ENCODE peak calls at places on chromosomes 3 and 15, in nine cellular contexts. H, F, L, Y, I, P, Q, B and G are unnamed samples.

GRCh38 chr15:75228787-75229186 is 27.1 kb downstream of the C15orf39 start:
- DNase-seq in H (no peak), F (no peak), L (no peak), Y (no peak), I (no peak), P (no peak), Q (no peak), B (no peak), G (no peak)

GRCh38 chr3:113575191-113575590 is 42.8 kb downstream of the SIDT1 start:
- DNase-seq in H (no peak), F (no peak), L (no peak), Y (no peak), I (no peak), P (no peak), Q (no peak), B (no peak), G (no peak)

GRCh38 chr3:31943041-31943440 is 38.0 kb downstream of the OSBPL10 start:
- DNase-seq in H (no peak), F (no peak), L (no peak), Y (no peak), I (no peak), P (no peak), Q (no peak), B (no peak), G (no peak)

GRCh38 chr3:188680189-188680588 is 491.6 kb upstream of the TPRG1 start:
- DNase-seq in H (no peak), F (no peak), L (no peak), Y (no peak), I (no peak), P (no peak), Q (no peak), B (no peak), G (no peak)

GRCh38 chr3:155778441-155778840 is 27.6 kb downstream of the C3orf33 start:
- DNase-seq in H (no peak), F (no peak), L (no peak), Y (no peak), I (no peak), P (no peak), Q (no peak), B (no peak), G (no peak)

GRCh38 chr3:66609660-66610547 is 109.1 kb upstream of the LRIG1 start:
- DNase-seq in H (no peak), F (peak), L (no peak), Y (no peak), I (no peak), P (peak), Q (no peak), B (peak), G (peak)

GRCh38 chr3:169528289-169528688 is 135.2 kb downstream of the MECOM start:
- DNase-seq in H (no peak), F (peak), L (no peak), Y (no peak), I (no peak), P (no peak), Q (no peak), B (no peak), G (no peak)

GRCh38 chr3:13579089-13579488 is 30.2 kb downstream of the FBLN2 start:
- DNase-seq in H (no peak), F (no peak), L (peak), Y (no peak), I (no peak), P (no peak), Q (no peak), B (no peak), G (no peak)

GRCh38 chr3:164748626-164749025 is 329.7 kb downstream of the SI start:
- DNase-seq in H (no peak), F (no peak), L (no peak), Y (no peak), I (no peak), P (no peak), Q (no peak), B (no peak), G (no peak)

GRCh38 chr3:31532587-31533168 is at the start of gene STT3B:
- DNase-seq in H (no peak), F (peak), L (peak), Y (peak), I (peak), P (peak), Q (no peak), B (no peak), G (peak)

GRCh38 chr15:63063877-63064409 is 21.4 kb downstream of the TPM1 start:
- DNase-seq in H (no peak), F (no peak), L (no peak), Y (no peak), I (no peak), P (no peak), Q (no peak), B (no peak), G (no peak)

GRCh38 chr3:89098964-89099585 is 8.3 kb upstream of the EPHA3 start:
- DNase-seq in H (peak), F (peak), L (peak), Y (peak), I (peak), P (peak), Q (peak), B (peak), G (peak)

GRCh38 chr3:14602804-14603644 is 48.5 kb upstream of the CCDC174 start:
- DNase-seq in H (peak), F (no peak), L (no peak), Y (no peak), I (no peak), P (peak), Q (peak), B (no peak), G (no peak)

GRCh38 chr3:197942956-197943556 is 6.9 kb upstream of the RPL35A start:
- DNase-seq in H (no peak), F (peak), L (no peak), Y (peak), I (peak), P (no peak), Q (no peak), B (peak), G (peak)

GRCh38 chr3:180351601-180352000 is 250.4 kb upstream of the TTC14 start:
- DNase-seq in H (no peak), F (no peak), L (no peak), Y (no peak), I (no peak), P (no peak), Q (no peak), B (no peak), G (no peak)

GRCh38 chr15:31934821-31935220 is 95.5 kb upstream of the CHRNA7 start:
- DNase-seq in H (no peak), F (no peak), L (no peak), Y (no peak), I (no peak), P (no peak), Q (no peak), B (no peak), G (peak)

GRCh38 chr3:60199306-60199705 is 1051.9 kb downstream of the FHIT start:
- DNase-seq in H (no peak), F (no peak), L (no peak), Y (no peak), I (no peak), P (no peak), Q (no peak), B (no peak), G (no peak)

GRCh38 chr15:44794072-44794471 is 57.7 kb downstream of the TRIM69 start:
- DNase-seq in H (no peak), F (peak), L (no peak), Y (no peak), I (no peak), P (no peak), Q (no peak), B (no peak), G (no peak)

GRCh38 chr3:138946554-138947302 is at the start of the genes FOXL2 and FOXL2NB:
- DNase-seq in H (peak), F (peak), L (peak), Y (no peak), I (no peak), P (no peak), Q (peak), B (no peak), G (peak)

GRCh38 chr3:38127611-38128302 is 9.2 kb downstream of the ACAA1 start:
- DNase-seq in H (no peak), F (no peak), L (no peak), Y (no peak), I (no peak), P (no peak), Q (peak), B (no peak), G (no peak)

GRCh38 chr15:63288778-63289378 is 11.5 kb downstream of the APH1B start:
- DNase-seq in H (no peak), F (peak), L (peak), Y (peak), I (no peak), P (no peak), Q (no peak), B (no peak), G (peak)

GRCh38 chr3:117997201-117998049 is 1037.2 kb downstream of the IGSF11 start:
- DNase-seq in H (peak), F (peak), L (peak), Y (peak), I (peak), P (peak), Q (peak), B (peak), G (peak)